ENCODE peak calls at places on chromosomes 7 and 10, in eight cellular contexts. K is T-cell; G is left cardiac atrium; C is HTR-8/SVneo; W is CD4-positive, CD25-positive, alpha-beta regulatory T cell; S is NCI-H1417; U is prostate gland; Y is frontal cortex. A is an unnamed sample.

GRCh38 chr10:49414496-49414895 is 18.6 kb upstream of the DRGX start:
- DNase-seq in K (no peak), G (no peak), C (no peak), W (no peak), S (no peak), U (no peak), Y (no peak), A (no peak)

GRCh38 chr10:88886557-88886956 is 6.5 kb downstream of the STAMBPL1 start:
- DNase-seq in K (no peak), G (no peak), C (no peak), W (peak; percentile 49), S (no peak), U (no peak), Y (no peak), A (no peak)

GRCh38 chr10:112221545-112221944 is 38.0 kb upstream of the GPAM start:
- DNase-seq in K (no peak), G (no peak), C (no peak), W (no peak), S (no peak), U (no peak), Y (no peak), A (no peak)

GRCh38 chr10:133044502-133044901 is 43.2 kb upstream of the ADGRA1 start:
- DNase-seq in K (no peak), G (peak; percentile 65), C (no peak), W (no peak), S (no peak), U (no peak), Y (no peak), A (no peak)

GRCh38 chr7:13963925-13964324 is 25.5 kb downstream of the ETV1 start:
- DNase-seq in K (no peak), G (no peak), C (no peak), W (no peak), S (no peak), U (no peak), Y (no peak), A (no peak)

GRCh38 chr7:97025983-97026704 is 1.5 kb upstream of the DLX5 start:
- DNase-seq in K (no peak), G (no peak), C (no peak), W (no peak), S (no peak), U (no peak), Y (no peak), A (no peak)

GRCh38 chr7:6392712-6393666 is 54.8 kb downstream of the DAGLB start:
- DNase-seq in K (no peak), G (peak; percentile 91), C (peak; percentile 72), W (peak; percentile 39), S (no peak), U (peak; percentile 49), Y (no peak), A (peak; percentile 81)

GRCh38 chr7:134262322-134262721 is 54.4 kb downstream of the SLC35B4 start:
- DNase-seq in K (no peak), G (no peak), C (no peak), W (no peak), S (no peak), U (no peak), Y (no peak), A (no peak)

GRCh38 chr7:133941496-133941895 is 185.6 kb upstream of the LRGUK start:
- DNase-seq in K (no peak), G (no peak), C (no peak), W (no peak), S (no peak), U (no peak), Y (no peak), A (no peak)

GRCh38 chr10:24920907-24921881 is 31.2 kb downstream of the PRTFDC1 start:
- DNase-seq in K (no peak), G (peak; percentile 69), C (peak; percentile 74), W (peak; percentile 27), S (no peak), U (no peak), Y (no peak), A (peak; percentile 16)

GRCh38 chr7:98395951-98396350 is 4.9 kb downstream of the BAIAP2L1 start:
- DNase-seq in K (no peak), G (no peak), C (no peak), W (no peak), S (no peak), U (no peak), Y (no peak), A (no peak)

GRCh38 chr7:33773053-33773452 is 132.3 kb upstream of the BMPER start:
- DNase-seq in K (no peak), G (no peak), C (no peak), W (no peak), S (no peak), U (no peak), Y (no peak), A (no peak)

GRCh38 chr7:40996330-40996729 is 706.6 kb downstream of the INHBA start:
- DNase-seq in K (no peak), G (no peak), C (no peak), W (no peak), S (no peak), U (no peak), Y (no peak), A (no peak)

GRCh38 chr10:101011517-101012423 is 12.2 kb downstream of the LZTS2 start:
- DNase-seq in K (no peak), G (peak; percentile 29), C (no peak), W (no peak), S (no peak), U (no peak), Y (no peak), A (no peak)

GRCh38 chr7:42263971-42264370 is 27.0 kb upstream of the GLI3 start:
- DNase-seq in K (no peak), G (peak; percentile 51), C (no peak), W (no peak), S (no peak), U (no peak), Y (no peak), A (peak; percentile 75)

GRCh38 chr7:96285579-96285978 is 36.3 kb downstream of the SLC25A13 start:
- DNase-seq in K (peak; percentile 16), G (no peak), C (no peak), W (peak; percentile 89), S (no peak), U (no peak), Y (no peak), A (no peak)

GRCh38 chr7:55157347-55158105 is 138.7 kb downstream of the EGFR start:
- DNase-seq in K (no peak), G (peak; percentile 38), C (no peak), W (no peak), S (no peak), U (no peak), Y (no peak), A (no peak)

GRCh38 chr10:77669892-77670291 is 32.3 kb upstream of the KCNMA1 start:
- DNase-seq in K (no peak), G (no peak), C (no peak), W (no peak), S (no peak), U (no peak), Y (no peak), A (no peak)

GRCh38 chr7:96303105-96303685 is 18.7 kb downstream of the SLC25A13 start:
- DNase-seq in K (no peak), G (no peak), C (no peak), W (no peak), S (no peak), U (peak; percentile 38), Y (no peak), A (no peak)

GRCh38 chr7:101848168-101848951 is 30.9 kb downstream of the CUX1 start:
- DNase-seq in K (no peak), G (no peak), C (no peak), W (no peak), S (no peak), U (no peak), Y (no peak), A (no peak)

GRCh38 chr10:79311581-79312407 is 35.5 kb upstream of the PPIF start:
- DNase-seq in K (no peak), G (peak; percentile 20), C (no peak), W (no peak), S (no peak), U (no peak), Y (peak; percentile 49), A (no peak)

GRCh38 chr7:130598056-130598455 is 70.5 kb downstream of the COPG2 start:
- DNase-seq in K (no peak), G (no peak), C (no peak), W (no peak), S (peak; percentile 60), U (no peak), Y (no peak), A (no peak)

GRCh38 chr10:126052171-126052570 is 155.8 kb downstream of the FANK1 start:
- DNase-seq in K (no peak), G (no peak), C (no peak), W (no peak), S (no peak), U (no peak), Y (no peak), A (no peak)

GRCh38 chr7:158782638-158783490 is 46.4 kb downstream of the ESYT2 start:
- DNase-seq in K (no peak), G (peak; percentile 76), C (no peak), W (no peak), S (peak; percentile 16), U (no peak), Y (no peak), A (peak; percentile 17)

GRCh38 chr10:32417906-32418547 is 27.9 kb upstream of the CCDC7 start:
- DNase-seq in K (no peak), G (no peak), C (no peak), W (no peak), S (no peak), U (no peak), Y (no peak), A (peak; percentile 42)

GRCh38 chr10:49288341-49289065 is 10.5 kb upstream of the C10orf71 start:
- DNase-seq in K (no peak), G (no peak), C (no peak), W (no peak), S (no peak), U (no peak), Y (no peak), A (no peak)

GRCh38 chr7:88040694-88041093 is 106.6 kb downstream of the ADAM22 start:
- DNase-seq in K (no peak), G (no peak), C (no peak), W (no peak), S (no peak), U (no peak), Y (no peak), A (no peak)

GRCh38 chr10:102752266-102752930 is 8.7 kb downstream of the WBP1L start:
- DNase-seq in K (no peak), G (no peak), C (no peak), W (peak; percentile 34), S (no peak), U (no peak), Y (no peak), A (no peak)

GRCh38 chr7:47088329-47089067 is 493.4 kb downstream of the TNS3 start:
- DNase-seq in K (no peak), G (peak; percentile 67), C (peak; percentile 73), W (peak; percentile 16), S (peak; percentile 34), U (peak; percentile 49), Y (peak; percentile 18), A (peak; percentile 72)

GRCh38 chr10:5948999-5949759 is 28.2 kb downstream of the IL15RA start:
- DNase-seq in K (no peak), G (peak; percentile 68), C (peak; percentile 62), W (peak; percentile 44), S (peak; percentile 1), U (no peak), Y (peak; percentile 47), A (peak; percentile 65)

GRCh38 chr7:49703876-49704275 is 69.6 kb upstream of the VWC2 start:
- DNase-seq in K (no peak), G (no peak), C (no peak), W (no peak), S (no peak), U (no peak), Y (no peak), A (no peak)

GRCh38 chr7:76310102-76310957 is 7.9 kb downstream of the HSPB1 start:
- DNase-seq in K (no peak), G (no peak), C (no peak), W (no peak), S (peak; percentile 72), U (peak; percentile 67), Y (peak; percentile 69), A (peak; percentile 77)

GRCh38 chr7:83640240-83640639 is 8.7 kb downstream of the SEMA3E start:
- DNase-seq in K (no peak), G (no peak), C (no peak), W (no peak), S (no peak), U (no peak), Y (no peak), A (no peak)

GRCh38 chr10:77006836-77007511 is 630.6 kb downstream of the KCNMA1 start:
- DNase-seq in K (no peak), G (no peak), C (no peak), W (no peak), S (no peak), U (no peak), Y (no peak), A (no peak)